ENCODE peak calls at places on chromosomes 7 and 10, in seven cellular contexts. N, H, U, T, R, F and Q are unnamed samples.

GRCh38 chr10:77836299-77836820 is 90.2 kb downstream of the DLG5 start:
- DNase-seq in F (no peak), R (peak; percentile 47), T (peak; percentile 76), H (no peak), N (peak; percentile 69), U (peak; percentile 10), Q (no peak)

GRCh38 chr7:91940171-91940570 is 491 bp upstream of the AKAP9 start:
- DNase-seq in H (peak; percentile 71), N (no peak), U (peak; percentile 24), R (peak; percentile 33), F (no peak), T (peak; percentile 22), Q (peak; percentile 21)

GRCh38 chr10:133225707-133226191 is 4.3 kb upstream of the UTF1 start:
- DNase-seq in R (no peak), H (no peak), N (no peak), F (no peak), U (no peak), T (no peak), Q (no peak)

GRCh38 chr10:79401015-79401921 is 44.2 kb downstream of the ZCCHC24 start:
- DNase-seq in T (peak; percentile 93), U (peak; percentile 85), R (no peak), F (no peak), H (no peak), N (peak; percentile 78), Q (no peak)

GRCh38 chr7:90175667-90176066 is 21.4 kb downstream of the STEAP1 start:
- DNase-seq in R (no peak), T (no peak), N (no peak), U (no peak), H (no peak), F (no peak), Q (no peak)

GRCh38 chr7:44221231-44221791 is 20.5 kb downstream of the YKT6 start:
- DNase-seq in T (no peak), R (no peak), U (no peak), N (no peak), F (peak; percentile 47), H (no peak), Q (peak; percentile 49)

GRCh38 chr7:113460067-113460466 is 341.7 kb upstream of the SMIM30 start:
- DNase-seq in N (no peak), T (no peak), F (no peak), U (no peak), R (no peak), H (no peak), Q (no peak)

GRCh38 chr7:88203401-88203800 is 16.4 kb downstream of the SRI start:
- DNase-seq in T (no peak), N (no peak), U (no peak), F (no peak), H (no peak), R (no peak), Q (no peak)

GRCh38 chr10:48456361-48456804 is 148.5 kb downstream of the ARHGAP22 start:
- DNase-seq in H (no peak), T (peak; percentile 7), R (peak; percentile 30), U (peak; percentile 46), N (peak; percentile 37), F (peak; percentile 76), Q (peak; percentile 46)

GRCh38 chr10:76429642-76430041 is 998.2 kb downstream of the LRMDA start:
- DNase-seq in H (no peak), R (no peak), T (no peak), F (no peak), N (no peak), U (no peak), Q (no peak)

GRCh38 chr10:33258951-33259350 is 75.5 kb downstream of the NRP1 start:
- DNase-seq in H (peak; percentile 59), N (no peak), T (no peak), R (no peak), F (no peak), U (peak; percentile 52), Q (no peak)

GRCh38 chr10:127228195-127228785 is 31.9 kb upstream of the INSYN2A start:
- DNase-seq in R (no peak), T (peak; percentile 35), F (no peak), H (peak; percentile 5), U (peak; percentile 14), N (peak; percentile 13), Q (no peak)

GRCh38 chr7:106151459-106152312 is 39.6 kb upstream of the SYPL1 start:
- DNase-seq in F (no peak), U (no peak), N (no peak), H (no peak), R (no peak), T (no peak), Q (no peak)

GRCh38 chr7:73577627-73578341 is 595 bp downstream of the TBL2 start:
- DNase-seq in F (no peak), H (no peak), N (no peak), T (peak; percentile 24), U (no peak), R (peak; percentile 43), Q (no peak)

GRCh38 chr7:96685353-96685752 is 24.3 kb downstream of the SEM1 start:
- DNase-seq in N (no peak), U (no peak), R (no peak), T (no peak), H (no peak), F (no peak), Q (no peak)

GRCh38 chr7:114153700-114154099 is 234.9 kb upstream of the PPP1R3A start:
- DNase-seq in F (no peak), U (no peak), N (no peak), H (no peak), T (no peak), R (no peak), Q (no peak)

GRCh38 chr7:155722118-155722517 is 77.7 kb downstream of the RBM33 start:
- DNase-seq in N (no peak), U (no peak), F (no peak), H (no peak), R (no peak), T (no peak), Q (no peak)

GRCh38 chr7:70189261-70189660 is 591.0 kb downstream of the AUTS2 start:
- DNase-seq in U (no peak), R (no peak), H (no peak), N (no peak), T (peak; percentile 69), F (no peak), Q (no peak)

GRCh38 chr10:109633846-109634245 is 289.5 kb downstream of the XPNPEP1 start:
- DNase-seq in R (no peak), U (peak; percentile 1), N (no peak), T (no peak), H (peak; percentile 33), F (no peak), Q (no peak)

GRCh38 chr7:143256325-143256724 is 6.9 kb upstream of the GSTK1 start:
- DNase-seq in N (no peak), R (no peak), F (no peak), H (peak; percentile 9), U (no peak), T (no peak), Q (no peak)

GRCh38 chr10:28396317-28396716 is 93.5 kb upstream of the MPP7 start:
- DNase-seq in R (no peak), U (no peak), T (peak; percentile 61), H (no peak), F (no peak), N (no peak), Q (no peak)

GRCh38 chr7:33040803-33041516 is 21.6 kb downstream of the NT5C3A start:
- DNase-seq in N (peak; percentile 73), F (no peak), U (peak; percentile 51), T (no peak), H (no peak), R (peak; percentile 85), Q (no peak)
- H3K4me3 ChIP-seq in N (peak overlapping the region; percentile 68), F (peak overlapping the region; percentile 38), U (no peak overlapping the region), T (peak overlapping the region; percentile 9), H (no peak overlapping the region), R (peak overlapping the region; percentile 27), Q (no peak overlapping the region)

GRCh38 chr7:81664304-81664703 is 105.5 kb downstream of the HGF start:
- DNase-seq in R (no peak), F (no peak), T (no peak), U (no peak), N (no peak), H (peak; percentile 14), Q (no peak)
- TF ChIP-seq CTCF in R (no peak), F (no peak), T (no peak), U (no peak), N (no peak), H (no peak), Q (no peak)

DNA sequence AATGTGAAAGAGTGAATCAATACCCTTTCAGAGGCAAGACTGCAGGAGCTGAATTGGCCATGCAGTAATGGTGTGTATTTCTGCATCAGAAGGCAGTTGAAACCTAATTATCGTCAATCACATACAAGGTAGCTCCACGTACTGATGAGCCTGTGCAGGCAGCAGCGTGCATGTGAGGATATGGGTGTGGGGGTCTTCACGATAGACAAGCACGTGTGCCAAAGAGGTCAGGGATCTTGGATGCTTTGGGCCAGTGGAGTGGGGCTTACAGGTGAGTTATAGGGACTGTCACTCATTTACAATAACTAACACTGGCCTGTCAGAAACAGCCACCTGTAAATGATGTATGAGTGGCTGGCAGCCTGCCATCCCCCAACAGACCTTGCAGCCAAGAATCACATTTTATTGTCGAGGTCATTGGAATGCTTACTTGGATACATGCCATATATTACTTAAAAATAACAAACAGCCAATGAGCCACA is 210.9 kb downstream of the SKAP2 start:
- DNase-seq in U (no peak), H (no peak), T (no peak), R (peak; percentile 37), F (no peak), N (no peak), Q (no peak)
- H3K4me3 ChIP-seq in U (no peak overlapping the region), H (no peak overlapping the region), T (no peak overlapping the region), R (no peak overlapping the region), F (no peak overlapping the region), N (no peak overlapping the region), Q (no peak overlapping the region)

GRCh38 chr7:123289200-123289599 is 89.4 kb upstream of the SLC13A1 start:
- DNase-seq in U (no peak), R (no peak), H (no peak), T (no peak), F (no peak), N (no peak), Q (no peak)

GRCh38 chr7:123283373-123283772 is 83.6 kb upstream of the SLC13A1 start:
- DNase-seq in T (no peak), N (no peak), H (no peak), U (no peak), R (no peak), F (no peak), Q (no peak)

GRCh38 chr7:123282181-123282580 is 82.4 kb upstream of the SLC13A1 start:
- DNase-seq in H (no peak), U (peak; percentile 3), R (no peak), F (no peak), T (no peak), N (no peak), Q (no peak)

DNA sequence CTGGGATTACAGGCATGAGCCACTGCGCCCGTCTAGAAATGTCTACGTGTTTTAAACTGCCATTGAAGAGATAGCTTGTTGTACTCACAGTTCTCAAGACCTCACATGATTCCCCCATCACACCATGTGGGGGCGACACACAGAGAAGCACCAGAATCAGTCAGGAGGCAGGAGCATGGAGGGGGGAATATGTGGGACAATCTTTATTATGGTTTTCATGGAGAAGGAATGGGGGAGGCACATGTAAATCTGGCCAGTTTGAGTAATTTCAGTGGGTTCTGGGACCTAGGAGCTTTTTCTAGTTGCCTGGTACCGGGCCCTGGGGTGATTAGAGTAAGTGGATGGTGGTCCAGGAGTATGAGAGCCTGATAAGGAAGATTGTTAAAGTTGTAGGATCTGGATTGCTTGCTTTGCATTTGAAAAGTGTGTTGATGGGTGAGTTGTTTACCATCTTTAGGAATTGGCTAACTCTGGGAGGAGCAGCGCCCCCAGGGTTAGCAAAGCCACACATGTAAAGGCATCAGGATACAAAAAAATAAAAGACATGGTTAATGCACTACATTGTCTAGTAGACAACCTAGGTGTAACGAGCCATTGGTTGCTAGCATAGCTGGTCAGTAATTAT is 85.4 kb upstream of the SLC13A1 start:
- DNase-seq in F (no peak), U (no peak), N (no peak), H (no peak), T (no peak), R (no peak), Q (no peak)
- TF ChIP-seq CTCF in F (no peak), U (no peak), N (no peak), H (peak; percentile 29), T (no peak), R (no peak), Q (peak; percentile 19)